ENCODE peak calls at places on chromosomes 2 and 18, in four cellular contexts. L, C, W and N are unnamed samples. For H3K4me1, the result is how much of the 10 kb centered on the place peaks cover.

GRCh38 chr2:6394266-6394665 is 471.4 kb downstream of the CMPK2 start:
- DNase-seq in C (no peak), L (no peak), W (no peak), N (no peak)

GRCh38 chr2:31189141-31189540 is 28.2 kb downstream of the CAPN14 start:
- DNase-seq in C (no peak), L (no peak), W (no peak), N (no peak)

GRCh38 chr2:47346107-47346506 is 56.8 kb upstream of the MSH2 start:
- DNase-seq in W (no peak), L (no peak), C (no peak), N (no peak)

GRCh38 chr18:31566576-31567306 is 24.9 kb upstream of the TTR start:
- DNase-seq in C (no peak), W (no peak), L (no peak), N (no peak)

GRCh38 chr2:71452565-71452964 is 796 bp upstream of the DYSF start:
- DNase-seq in L (no peak), W (peak), C (no peak), N (peak)

GRCh38 chr2:127179756-127180155 is 40.3 kb downstream of the CYP27C1 start:
- DNase-seq in C (no peak), W (no peak), L (no peak), N (no peak)

GRCh38 chr2:178863130-178863855 is 56.1 kb upstream of the TTN start:
- DNase-seq in W (no peak), C (no peak), L (no peak), N (no peak)

GRCh38 chr18:9861157-9861556 is 24.6 kb upstream of the TXNDC2 start:
- DNase-seq in L (no peak), W (no peak), C (no peak), N (no peak)

GRCh38 chr2:186718895-186719294 is 25.0 kb downstream of the FAM171B start:
- DNase-seq in C (no peak), W (no peak), L (no peak), N (no peak)

GRCh38 chr2:152718909-152719645 is 657 bp downstream of the ARL6IP6 start:
- DNase-seq in C (no peak), W (peak), L (peak), N (peak)

GRCh38 chr2:179751184-179751809 is 110.1 kb downstream of the ZNF385B start:
- DNase-seq in L (no peak), W (peak), C (no peak), N (no peak)

GRCh38 chr18:13605477-13605876 is 120.9 kb downstream of the FAM210A start:
- DNase-seq in L (no peak), C (no peak), W (no peak), N (no peak)

GRCh38 chr2:54899576-54900200 is 150.6 kb downstream of the RTN4 start:
- DNase-seq in C (no peak), W (peak), L (no peak), N (no peak)

GRCh38 chr2:43300781-43301586 is 74.6 kb upstream of the ZFP36L2 start:
- DNase-seq in W (no peak), L (no peak), C (no peak), N (no peak)

GRCh38 chr2:151795646-151796240 is 32.5 kb downstream of the ARL5A start:
- DNase-seq in L (no peak), C (no peak), W (no peak), N (no peak)

GRCh38 chr18:6607348-6607747 is 122.2 kb upstream of the ARHGAP28 start:
- DNase-seq in W (no peak), L (no peak), C (no peak), N (no peak)

GRCh38 chr2:181780159-181781081 is 100.1 kb upstream of the NEUROD1 start:
- DNase-seq in W (no peak), L (peak), C (no peak), N (no peak)

GRCh38 chr2:181778621-181779195 is 98.4 kb upstream of the NEUROD1 start:
- DNase-seq in W (no peak), C (no peak), L (no peak), N (no peak)

GRCh38 chr2:181776336-181776735 is 96.0 kb upstream of the NEUROD1 start:
- DNase-seq in L (no peak), W (no peak), C (no peak), N (no peak)

GRCh38 chr2:181779288-181779871 is 99.1 kb upstream of the NEUROD1 start:
- DNase-seq in W (no peak), C (no peak), L (no peak), N (no peak)

DNA sequence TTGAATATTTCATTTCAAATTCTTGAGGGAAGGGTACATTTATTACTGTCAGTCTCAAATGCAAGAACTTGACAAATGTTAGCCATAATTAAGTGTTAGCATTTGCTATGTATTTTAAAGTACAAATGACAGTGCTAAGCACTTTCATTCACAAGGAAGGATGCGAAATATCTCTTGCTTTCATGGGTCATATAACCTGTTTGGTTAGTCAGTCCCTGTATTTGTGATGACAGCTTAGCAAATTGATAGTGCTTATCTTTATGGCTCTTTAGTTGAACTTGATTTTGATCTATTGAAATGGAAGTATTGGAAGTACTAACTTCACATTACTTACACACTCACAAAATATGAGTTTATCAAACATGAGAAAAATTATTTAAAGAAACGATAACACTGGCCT is 97.3 kb upstream of the NEUROD1 start:
- DNase-seq in L (no peak), W (no peak), C (no peak), N (no peak)
- H3K4me1 ChIP-seq in L (under half), W (under half), C (under half), N (under half)

DNA sequence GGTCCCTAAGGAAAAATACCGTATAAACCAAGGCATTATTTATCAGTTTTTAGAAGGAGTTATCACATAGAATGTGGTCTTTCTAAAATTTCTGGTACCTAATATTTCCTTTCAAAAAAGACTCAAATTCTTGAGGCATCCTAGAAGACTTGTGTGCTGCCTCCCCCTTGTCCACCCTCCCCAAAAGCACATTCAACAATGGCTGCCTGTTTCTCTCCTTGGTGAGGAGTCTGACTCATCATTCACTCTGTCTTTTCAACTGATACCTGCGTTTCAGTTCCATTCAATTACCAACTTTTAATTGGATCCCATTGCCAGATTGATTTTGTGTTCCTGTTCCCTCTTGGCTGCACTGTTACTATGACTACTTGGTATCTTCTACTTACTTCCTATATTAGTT is 72.8 kb downstream of the XRCC5 start:
- DNase-seq in C (no peak), W (no peak), L (no peak), N (peak)
- H3K4me3 ChIP-seq in C (no peak), W (no peak), L (no peak), N (no peak)

GRCh38 chr2:17543848-17544645 is 3.6 kb downstream of the VSNL1 start:
- DNase-seq in L (no peak), W (no peak), C (no peak), N (no peak)
- H3K4me1 ChIP-seq in L (under half), W (under half), C (under half), N (under half)

DNA sequence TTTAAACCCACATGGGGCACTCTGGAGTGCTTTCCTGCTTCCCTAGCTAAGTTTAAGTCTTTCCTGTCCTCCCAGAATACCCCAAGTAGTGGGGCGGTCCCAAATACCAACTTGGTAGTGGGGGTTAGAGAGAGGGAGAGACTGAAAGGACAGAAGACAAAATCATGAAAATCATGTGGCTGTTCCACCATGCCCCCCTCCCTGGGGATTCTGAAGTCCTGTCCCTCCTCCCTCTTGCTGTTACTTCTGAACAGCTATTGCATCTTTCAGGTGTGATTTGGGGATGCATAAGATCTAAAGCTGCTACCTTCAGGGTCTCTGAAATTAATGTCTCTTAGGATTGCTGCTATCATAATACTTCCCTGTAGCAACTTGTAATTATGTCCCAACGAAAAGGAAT is 266.9 kb upstream of the EPAS1 start:
- DNase-seq in W (no peak), L (no peak), C (no peak), N (no peak)
- H3K4me3 ChIP-seq in W (no peak), L (no peak), C (no peak), N (no peak)

GRCh38 chr2:36965751-36966369 is 476 bp downstream of the STRN start:
- DNase-seq in C (peak), L (peak), W (peak), N (peak)

GRCh38 chr2:36963734-36964133 is 2.6 kb downstream of the STRN start:
- DNase-seq in W (no peak), L (no peak), C (no peak), N (no peak)

GRCh38 chr2:36966370-36967235 is at the start of gene STRN:
- DNase-seq in W (peak), L (peak), C (peak), N (peak)

GRCh38 chr2:36964496-36965058 is 1.8 kb downstream of the STRN start:
- DNase-seq in C (no peak), L (no peak), W (no peak), N (no peak)

DNA sequence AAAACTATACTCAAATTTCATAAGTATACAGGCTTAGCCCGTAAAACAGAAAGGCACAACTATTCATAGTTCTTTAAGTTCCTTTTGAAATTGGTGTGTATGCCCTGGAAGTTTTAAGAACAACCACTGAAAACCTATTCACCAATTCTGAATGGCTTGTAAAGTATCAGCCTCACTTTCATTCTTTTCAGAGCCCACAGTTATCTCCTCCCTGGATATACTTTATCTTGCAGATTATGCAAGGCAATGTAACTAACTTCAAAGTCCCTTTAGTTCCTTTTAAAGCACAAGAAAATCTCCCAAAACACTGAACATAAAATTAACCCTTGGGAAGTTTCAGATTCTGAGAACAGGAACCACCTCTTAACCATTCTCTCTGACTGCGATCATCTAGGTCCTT is 1.1 kb downstream of the STRN start:
- DNase-seq in C (no peak), W (no peak), L (no peak), N (no peak)
- H3K4me1 ChIP-seq in C (under half), W (under half), L (under half), N (under half)

GRCh38 chr2:8625399-8626283 is 56.2 kb upstream of the ID2 start:
- DNase-seq in W (no peak), L (no peak), C (no peak), N (no peak)
- H3K4me3 ChIP-seq in W (no peak), L (no peak), C (no peak), N (no peak)

GRCh38 chr2:11491348-11491930 is 25.5 kb upstream of the E2F6 start:
- DNase-seq in W (no peak), C (no peak), L (no peak), N (no peak)
- H3K4me1 ChIP-seq in W (under half), C (under half), L (under half), N (under half)

GRCh38 chr2:58540680-58541079 is 299.6 kb upstream of the FANCL start:
- DNase-seq in C (no peak), W (no peak), L (no peak), N (no peak)
- H3K4me3 ChIP-seq in C (no peak), W (no peak), L (no peak), N (no peak)